ENCODE peak calls at places on chromosomes 1 and 21, in eight cellular contexts. B is AG04449; X is fibroblast of gingiva; O is NT2/D1; S is cardiac muscle cell; C is activated CD8-positive, alpha-beta memory T cell treated with anti-CD3 and anti-CD28 coated beads for 4 hours; J is progenitor cell of endocrine pancreas; N is AG08396. I is an unnamed sample.

GRCh38 chr21:26443291-26443690 is 129.8 kb downstream of the CYYR1 start:
- DNase-seq in C (no peak), S (no peak), X (no peak), J (no peak), O (no peak), N (no peak), B (no peak), I (no peak)

GRCh38 chr1:24759492-24759891 is 14.2 kb downstream of the CLIC4 start:
- DNase-seq in J (no peak), B (no peak), S (no peak), C (no peak), O (no peak), N (no peak), X (no peak), I (no peak)

GRCh38 chr1:231636157-231636556 is 9.6 kb downstream of the DISC1 start:
- DNase-seq in S (peak), N (peak), B (peak), J (no peak), C (no peak), X (no peak), O (no peak), I (no peak)

GRCh38 chr1:180178511-180179161 is 24.0 kb downstream of the QSOX1 start:
- DNase-seq in C (peak), S (peak), N (peak), X (peak), O (no peak), B (no peak), J (peak), I (peak)

GRCh38 chr1:15836772-15837669 is 10.5 kb upstream of the SPEN start:
- DNase-seq in X (no peak), B (no peak), S (no peak), J (no peak), C (no peak), O (no peak), N (no peak), I (peak)

GRCh38 chr1:160367516-160367900 is 637 bp downstream of the NHLH1 start:
- DNase-seq in N (no peak), C (no peak), J (no peak), S (no peak), B (no peak), X (no peak), O (no peak), I (peak)

GRCh38 chr1:242129103-242129502 is 130.2 kb upstream of the MAP1LC3C start:
- DNase-seq in O (peak), X (no peak), B (no peak), S (no peak), C (no peak), N (no peak), J (no peak), I (no peak)

GRCh38 chr1:93442276-93442675 is 5.6 kb upstream of the FNBP1L start:
- DNase-seq in N (no peak), B (no peak), C (no peak), J (no peak), X (peak), O (no peak), S (no peak), I (no peak)

GRCh38 chr1:240800291-240800690 is 188.3 kb upstream of the GREM2 start:
- DNase-seq in J (no peak), B (no peak), N (no peak), X (no peak), C (no peak), S (peak), O (no peak), I (no peak)

GRCh38 chr1:9448132-9449105 is 90.8 kb upstream of the SLC25A33 start:
- DNase-seq in N (no peak), S (no peak), C (no peak), B (no peak), O (no peak), J (no peak), X (no peak), I (no peak)

GRCh38 chr1:167088746-167089417 is 1.3 kb downstream of the GPA33 start:
- DNase-seq in O (no peak), N (no peak), J (no peak), B (no peak), C (no peak), S (no peak), X (no peak), I (no peak)

GRCh38 chr1:55530749-55531478 is 315.8 kb upstream of the USP24 start:
- DNase-seq in O (peak), N (no peak), J (no peak), C (no peak), X (no peak), B (no peak), S (no peak), I (no peak)

GRCh38 chr1:208119225-208119606 is 125.0 kb downstream of the PLXNA2 start:
- DNase-seq in C (no peak), J (no peak), X (no peak), B (no peak), S (no peak), O (no peak), N (no peak), I (no peak)

GRCh38 chr1:211928222-211928856 is 97.8 kb upstream of the LPGAT1 start:
- DNase-seq in O (no peak), B (no peak), X (no peak), J (no peak), C (no peak), N (no peak), S (no peak), I (no peak)

GRCh38 chr1:157042852-157043251 is 2.7 kb downstream of the ARHGEF11 start:
- DNase-seq in B (no peak), J (no peak), C (no peak), X (no peak), S (peak), N (no peak), O (no peak), I (no peak)